ENCODE peak calls at places on chromosomes 2 and 18, in five cellular contexts. E, D, Y, L and S are unnamed samples.

GRCh38 chr2:205751621-205752031 is 69.3 kb downstream of the NRP2 start:
- DNase-seq in D (no peak), E (no peak), L (no peak), Y (no peak), S (no peak)

GRCh38 chr18:23745366-23745765 is 56.1 kb downstream of the LAMA3 start:
- DNase-seq in E (no peak), D (no peak), L (no peak), Y (no peak), S (no peak)

GRCh38 chr18:8416212-8417019 is 192.8 kb upstream of the RAB12 start:
- DNase-seq in E (no peak), D (no peak), Y (no peak), L (no peak), S (no peak)

GRCh38 chr2:218895326-218895725 is 14.7 kb downstream of the WNT10A start:
- DNase-seq in E (no peak), Y (no peak), L (no peak), D (no peak), S (peak)

GRCh38 chr2:84631047-84631446 is 114.7 kb downstream of the DNAH6 start:
- DNase-seq in E (no peak), D (peak), L (no peak), Y (no peak), S (peak)

GRCh38 chr2:172927381-172928357 is 148.0 kb upstream of the MAP3K20 start:
- DNase-seq in Y (no peak), L (no peak), E (no peak), D (no peak), S (no peak)

GRCh38 chr2:22890142-22890541 is 494.8 kb upstream of the KLHL29 start:
- DNase-seq in Y (no peak), E (no peak), D (no peak), L (no peak), S (no peak)

GRCh38 chr2:237244976-237245646 is 159.4 kb downstream of the COPS8 start:
- DNase-seq in Y (no peak), L (no peak), E (no peak), D (no peak), S (no peak)

GRCh38 chr2:43161650-43162542 is 64.5 kb downstream of the ZFP36L2 start:
- DNase-seq in L (no peak), D (no peak), E (no peak), Y (no peak), S (no peak)

GRCh38 chr2:235088608-235089020 is 136.8 kb downstream of the SH3BP4 start:
- DNase-seq in L (no peak), E (no peak), D (no peak), Y (no peak), S (no peak)

GRCh38 chr2:99988567-99988966 is 153.8 kb downstream of the AFF3 start:
- DNase-seq in E (no peak), D (no peak), Y (no peak), L (no peak), S (no peak)

GRCh38 chr2:65021709-65022108 is 32.5 kb downstream of the SLC1A4 start:
- DNase-seq in D (peak), E (no peak), L (no peak), Y (no peak), S (no peak)

GRCh38 chr2:108325756-108326155 is 37.1 kb downstream of the SULT1C2 start:
- DNase-seq in Y (no peak), E (no peak), D (no peak), L (no peak), S (no peak)

GRCh38 chr2:209472386-209472832 is 48.6 kb downstream of the MAP2 start:
- DNase-seq in L (no peak), E (no peak), Y (no peak), D (no peak), S (no peak)

GRCh38 chr2:11863513-11864328 is 117.3 kb downstream of the LPIN1 start:
- DNase-seq in L (peak), D (peak), Y (no peak), E (peak), S (peak)

GRCh38 chr2:133393881-133394280 is 174.4 kb downstream of the NCKAP5 start:
- DNase-seq in Y (no peak), D (no peak), E (no peak), L (no peak), S (no peak)
- TF ChIP-seq POLR2AphosphoS5 in Y (no peak), D (no peak), E (no peak), L (no peak), S (no peak)

GRCh38 chr2:150480971-150481830 is 6.3 kb downstream of the RND3 start:
- DNase-seq in L (no peak), D (no peak), E (no peak), Y (no peak), S (no peak)
- TF ChIP-seq POLR2A in L (no peak), D (no peak), E (no peak), Y (no peak), S (no peak)

DNA sequence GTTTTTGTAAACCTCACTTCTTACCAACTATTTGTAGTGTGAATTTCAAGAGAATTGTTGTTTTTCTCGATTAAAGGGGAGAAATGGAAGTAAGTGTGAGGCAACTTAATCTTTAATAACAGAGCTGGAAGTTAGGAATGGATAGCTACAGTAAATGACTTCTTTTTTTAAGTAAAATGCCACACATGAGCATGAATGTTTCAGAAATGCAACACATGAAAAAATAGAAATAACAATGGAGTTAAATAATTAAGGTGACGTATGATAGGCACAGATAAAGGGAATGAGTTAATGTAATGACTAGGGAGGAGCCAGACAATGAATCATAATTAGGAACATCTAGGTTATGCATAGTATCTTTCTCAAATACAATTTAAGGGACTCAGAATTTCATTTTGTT is 3.4 kb downstream of the REL start:
- DNase-seq in D (no peak), Y (no peak), E (no peak), L (no peak), S (no peak)
- TF ChIP-seq TAF1 in D (no peak), Y (no peak), E (no peak), L (no peak), S (no peak)

GRCh38 chr2:129193961-129194360 is 785.5 kb upstream of the RAB6C start:
- DNase-seq in L (no peak), D (no peak), Y (no peak), E (no peak), S (no peak)

GRCh38 chr2:129192117-129192516 is 787.3 kb upstream of the RAB6C start:
- DNase-seq in D (no peak), Y (no peak), L (no peak), E (no peak), S (no peak)

GRCh38 chr2:129189617-129190016 is 789.8 kb upstream of the RAB6C start:
- DNase-seq in D (no peak), E (no peak), L (no peak), Y (no peak), S (no peak)

GRCh38 chr2:129191530-129191929 is 787.9 kb upstream of the RAB6C start:
- DNase-seq in L (no peak), Y (no peak), E (peak), D (no peak), S (no peak)

DNA sequence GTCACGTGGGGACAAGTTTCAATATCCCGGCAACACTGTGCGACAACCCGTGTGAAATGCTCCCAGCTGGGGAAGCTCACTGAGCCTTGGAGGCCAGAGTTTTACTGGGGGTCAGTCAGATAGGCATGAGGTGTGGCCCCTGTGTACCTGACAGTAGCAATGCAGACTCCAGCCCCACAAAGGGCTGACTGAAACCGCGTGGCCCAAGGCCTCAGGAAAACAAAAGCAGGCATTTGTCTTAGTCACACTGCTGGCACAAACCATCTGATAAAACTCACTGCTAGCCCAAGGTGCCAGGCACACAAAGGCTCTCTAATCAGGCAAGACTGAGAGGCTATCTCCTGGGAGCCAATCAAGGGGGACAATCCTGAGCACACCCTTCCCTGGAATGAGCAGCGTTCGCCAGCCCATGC is 786.6 kb upstream of the RAB6C start:
- DNase-seq in L (no peak), E (no peak), D (no peak), Y (no peak), S (no peak)
- TF ChIP-seq POLR2AphosphoS5 in L (no peak), E (no peak), D (no peak), Y (no peak), S (no peak)

DNA sequence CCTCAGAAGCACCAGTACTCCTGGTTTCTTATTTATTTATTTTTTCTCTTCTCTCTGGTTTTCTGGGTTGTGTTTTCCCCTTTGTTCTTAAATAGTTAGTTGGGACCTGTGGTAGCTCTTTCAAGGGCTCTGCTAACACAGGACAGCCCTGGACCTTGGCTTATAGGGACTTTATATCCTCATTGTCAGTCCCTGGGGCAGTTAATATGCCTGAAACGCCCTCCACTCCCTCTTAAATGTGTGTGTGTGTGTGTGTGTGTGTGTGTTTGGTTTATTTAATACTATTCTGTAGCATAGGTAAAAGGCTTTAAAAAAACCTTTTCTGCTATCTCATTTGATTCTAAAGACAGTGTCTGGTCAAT is 54.6 kb downstream of the GATA6 start:
- DNase-seq in E (no peak), L (no peak), Y (no peak), D (no peak), S (no peak)
- TF ChIP-seq POLR2A in E (no peak), L (no peak), Y (no peak), D (no peak), S (no peak)

DNA sequence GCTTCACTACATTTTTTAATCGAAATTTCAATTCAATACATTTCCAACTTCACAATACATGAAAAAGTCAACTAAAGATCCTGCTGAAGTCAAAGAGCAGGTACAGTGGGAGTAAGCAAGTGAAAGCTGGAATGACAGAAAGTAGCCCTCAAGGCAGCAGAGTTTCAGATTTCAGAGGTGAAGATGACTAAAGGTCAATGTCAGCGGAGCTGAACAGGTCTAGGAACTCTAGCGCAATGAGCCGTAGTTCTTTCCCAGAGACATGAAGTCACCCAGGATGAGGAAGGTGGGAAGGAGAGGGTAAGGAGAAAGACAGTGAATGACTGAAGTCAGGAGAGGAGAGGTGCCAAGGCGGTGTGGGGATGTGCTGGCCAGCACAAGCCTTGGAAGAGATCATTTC is 28.2 kb downstream of the PTPN2 start:
- DNase-seq in L (no peak), Y (no peak), E (no peak), D (no peak), S (no peak)
- TF ChIP-seq TAF1 in L (no peak), Y (no peak), E (no peak), D (no peak), S (no peak)

DNA sequence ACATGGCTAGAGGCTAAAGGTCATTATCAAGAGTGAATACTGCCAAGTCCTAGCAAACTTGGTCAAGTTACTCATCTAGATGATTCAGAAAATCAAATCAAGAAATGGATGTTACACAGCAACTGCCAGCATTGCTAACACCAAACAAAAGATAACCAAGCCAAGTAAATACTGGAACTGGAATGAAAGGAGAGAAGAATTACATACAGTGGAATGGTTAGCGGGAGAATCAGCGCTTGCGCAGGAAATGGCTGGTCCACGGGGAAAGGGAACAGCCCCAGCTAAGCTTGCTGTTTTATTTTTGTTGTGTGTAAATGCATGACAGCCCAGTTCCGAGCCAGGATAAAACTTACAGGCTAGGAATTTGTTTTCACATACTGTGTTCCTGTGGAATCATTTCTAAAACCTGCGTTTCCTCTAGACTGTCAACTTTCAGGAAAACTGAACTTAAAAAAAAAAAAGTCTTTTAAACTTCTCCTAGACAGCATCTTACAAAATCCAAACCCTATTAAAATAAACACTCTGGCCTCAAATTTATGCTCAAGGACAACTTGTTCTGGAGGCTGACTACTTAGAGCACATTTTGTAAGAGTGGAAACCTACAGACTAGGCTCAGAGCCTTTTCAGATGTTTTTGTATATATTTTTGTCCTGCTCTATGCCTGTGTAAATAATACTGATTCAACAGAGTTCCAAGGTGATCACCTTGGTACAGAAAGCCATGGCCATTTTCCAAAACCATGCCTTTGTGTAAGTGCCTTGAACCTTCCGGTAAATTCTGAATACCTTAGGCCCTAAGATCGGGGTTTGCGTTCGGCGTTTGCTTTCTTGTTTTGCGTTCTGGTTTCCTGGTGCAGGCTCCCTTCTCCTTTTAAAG is 30.7 kb upstream of the TXNDC2 start:
- DNase-seq in D (no peak), Y (no peak), L (no peak), E (no peak), S (no peak)
- TF ChIP-seq POLR2AphosphoS5 in D (no peak), Y (no peak), L (no peak), E (no peak), S (no peak)

GRCh38 chr2:118295592-118296390 is 207.5 kb downstream of the INSIG2 start:
- DNase-seq in L (no peak), E (no peak), Y (no peak), D (no peak), S (no peak)

GRCh38 chr2:118300807-118301206 is 212.5 kb downstream of the INSIG2 start:
- DNase-seq in D (no peak), E (no peak), Y (no peak), L (no peak), S (no peak)

GRCh38 chr2:118296663-118297062 is 208.4 kb downstream of the INSIG2 start:
- DNase-seq in L (no peak), E (no peak), D (no peak), Y (no peak), S (no peak)

DNA sequence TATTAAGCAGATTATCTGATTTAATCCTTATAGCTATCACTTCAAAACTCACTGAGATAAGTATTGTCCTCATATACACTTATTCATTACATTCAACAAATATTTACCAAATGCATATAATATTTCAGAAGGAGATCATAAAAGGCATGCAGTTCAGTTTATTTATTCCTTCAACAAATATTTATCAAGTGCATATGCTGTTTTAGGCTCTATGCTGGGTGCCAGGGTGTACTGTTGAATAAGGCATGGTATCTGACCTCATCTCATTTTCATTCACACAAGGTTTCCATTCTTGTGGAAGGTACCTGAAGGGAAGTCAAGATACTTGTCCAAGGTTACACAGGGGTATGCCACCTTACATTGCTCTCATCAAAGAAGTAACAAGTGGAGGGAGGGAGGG is 213.0 kb downstream of the INSIG2 start:
- DNase-seq in E (no peak), Y (no peak), D (no peak), L (no peak), S (no peak)
- TF ChIP-seq POLR2A in E (no peak), Y (no peak), D (no peak), L (no peak), S (no peak)